ENCODE peak calls at places on chromosome 13, in seven cellular contexts. K is tibial artery; H is stomach; B is psoas muscle; J is uterus; R is breast epithelium; T is CD4-positive, alpha-beta memory T cell. I is an unnamed sample.

GRCh38 chr13:112714366-112714765 is 24.5 kb downstream of the ATP11A start:
- DNase-seq in K (no peak), H (peak; percentile 20), B (no peak), J (peak; percentile 17), R (no peak), T (no peak), I (no peak)

GRCh38 chr13:45932172-45932571 is 80.6 kb upstream of the SIAH3 start:
- DNase-seq in K (no peak), H (no peak), B (no peak), J (no peak), R (no peak), T (no peak), I (no peak)

GRCh38 chr13:48590141-48590863 is 57.4 kb upstream of the RCBTB2 start:
- DNase-seq in K (no peak), H (no peak), B (no peak), J (no peak), R (no peak), T (no peak), I (no peak)

GRCh38 chr13:96824110-96824509 is 170.2 kb downstream of the OXGR1 start:
- DNase-seq in K (no peak), H (no peak), B (no peak), J (no peak), R (no peak), T (no peak), I (no peak)

GRCh38 chr13:27981006-27981708 is 7.3 kb downstream of the URAD start:
- DNase-seq in K (peak; percentile 28), H (no peak), B (no peak), J (no peak), R (no peak), T (no peak), I (no peak)

GRCh38 chr13:72911988-72912387 is 130.1 kb downstream of the PIBF1 start:
- DNase-seq in K (no peak), H (no peak), B (no peak), J (no peak), R (no peak), T (no peak), I (no peak)

GRCh38 chr13:38391341-38391740 is 41.7 kb downstream of the UFM1 start:
- DNase-seq in K (no peak), H (no peak), B (no peak), J (no peak), R (no peak), T (no peak), I (no peak)

GRCh38 chr13:35848316-35848715 is 282.9 kb downstream of the DCLK1 start:
- DNase-seq in K (no peak), H (no peak), B (no peak), J (no peak), R (no peak), T (no peak), I (no peak)

GRCh38 chr13:84050551-84050950 is 168.3 kb upstream of the SLITRK1 start:
- DNase-seq in K (no peak), H (no peak), B (no peak), J (no peak), R (no peak), T (no peak), I (no peak)

GRCh38 chr13:60335531-60335930 is 61.5 kb upstream of the TDRD3 start:
- DNase-seq in K (no peak), H (no peak), B (no peak), J (no peak), R (no peak), T (no peak), I (no peak)

GRCh38 chr13:70249332-70250064 is 141.2 kb upstream of the KLHL1 start:
- DNase-seq in K (no peak), H (no peak), B (no peak), J (no peak), R (no peak), T (no peak), I (peak; percentile 13)

GRCh38 chr13:67736646-67737420 is 506.7 kb upstream of the PCDH9 start:
- DNase-seq in K (no peak), H (no peak), B (no peak), J (no peak), R (no peak), T (no peak), I (no peak)

GRCh38 chr13:50713849-50714248 is 129.6 kb downstream of the DLEU7 start:
- DNase-seq in K (no peak), H (no peak), B (no peak), J (no peak), R (no peak), T (peak; percentile 24), I (no peak)

GRCh38 chr13:97945792-97946419 is 7.6 kb upstream of the IPO5 start:
- DNase-seq in K (no peak), H (no peak), B (no peak), J (no peak), R (no peak), T (no peak), I (no peak)

GRCh38 chr13:39603424-39603947 is 493 bp upstream of the LHFPL6 start:
- DNase-seq in K (no peak), H (no peak), B (no peak), J (peak; percentile 22), R (no peak), T (no peak), I (no peak)

GRCh38 chr13:51122868-51123267 is 11.8 kb upstream of the C13orf42 start:
- DNase-seq in K (no peak), H (no peak), B (no peak), J (no peak), R (no peak), T (peak; percentile 18), I (no peak)

GRCh38 chr13:27035892-27036235 is 135.7 kb downstream of the USP12 start:
- DNase-seq in K (no peak), H (no peak), B (no peak), J (no peak), R (no peak), T (no peak), I (no peak)

GRCh38 chr13:113553541-113554332 is 30.8 kb upstream of the TFDP1 start:
- DNase-seq in K (peak; percentile 59), H (peak; percentile 22), B (no peak), J (no peak), R (peak; percentile 11), T (no peak), I (no peak)

GRCh38 chr13:80870186-80870585 is 529.3 kb upstream of the SPRY2 start:
- DNase-seq in K (no peak), H (no peak), B (no peak), J (no peak), R (no peak), T (no peak), I (no peak)

GRCh38 chr13:23384111-23384510 is 49.4 kb downstream of the SACS start:
- DNase-seq in K (no peak), H (no peak), B (no peak), J (no peak), R (no peak), T (no peak), I (no peak)

GRCh38 chr13:90974249-90974954 is 373.1 kb upstream of the MIR17HG start:
- DNase-seq in K (no peak), H (no peak), B (no peak), J (no peak), R (no peak), T (no peak), I (no peak)

GRCh38 chr13:47250141-47250540 is 353.3 kb upstream of the HTR2A start:
- DNase-seq in K (no peak), H (no peak), B (no peak), J (peak; percentile 30), R (peak; percentile 21), T (no peak), I (no peak)

GRCh38 chr13:38767506-38768265 is 80.8 kb downstream of the FREM2 start:
- DNase-seq in K (no peak), H (no peak), B (no peak), J (no peak), R (no peak), T (no peak), I (no peak)

GRCh38 chr13:98174995-98175394 is 2.1 kb downstream of the RNF113B start:
- DNase-seq in K (no peak), H (no peak), B (no peak), J (no peak), R (no peak), T (no peak), I (no peak)

GRCh38 chr13:35979378-35979911 is 151.7 kb downstream of the DCLK1 start:
- DNase-seq in K (peak; percentile 89), H (peak; percentile 37), B (peak; percentile 79), J (peak; percentile 83), R (peak; percentile 64), T (no peak), I (peak; percentile 18)

GRCh38 chr13:99962242-99962641 is 9.3 kb downstream of the ZIC5 start:
- DNase-seq in K (no peak), H (no peak), B (no peak), J (no peak), R (no peak), T (no peak), I (no peak)
- H3K27me3 ChIP-seq in K (peaks cover 100% of the 10 kb centered on the region), H (peaks cover 100% of the 10 kb centered on the region), B (peaks cover 100% of the 10 kb centered on the region), J (peaks cover 94% of the 10 kb centered on the region), R (peaks cover 95% of the 10 kb centered on the region), T (peaks cover 77% of the 10 kb centered on the region), I (peaks cover 43% of the 10 kb centered on the region)

DNA sequence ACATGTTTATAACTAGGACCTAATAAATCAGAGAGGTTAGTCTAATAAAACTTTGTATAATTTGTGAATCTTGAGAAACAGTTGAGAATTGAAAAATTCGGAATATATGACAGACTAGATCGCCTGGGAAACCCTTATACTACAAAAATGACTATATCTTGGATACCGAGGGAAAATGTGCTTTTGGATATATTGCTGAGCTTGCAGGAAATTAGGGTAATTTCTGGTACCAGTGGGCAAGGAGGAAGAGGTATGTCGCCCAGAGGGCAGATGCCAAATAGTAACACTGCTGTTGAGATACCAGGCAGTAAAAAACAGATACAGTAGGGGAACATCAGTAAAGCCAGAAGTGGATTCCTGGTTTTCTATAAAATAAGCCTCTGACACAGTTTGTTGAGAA is 17.3 kb downstream of the MPHOSPH8 start:
- DNase-seq in K (no peak), H (no peak), B (no peak), J (no peak), R (no peak), T (no peak), I (no peak)
- H3K36me3 ChIP-seq in K (peaks cover 39% of the 10 kb centered on the region), H (peaks cover 89% of the 10 kb centered on the region), B (no peaks in the 10 kb centered on the region), J (no peaks in the 10 kb centered on the region), R (no peaks in the 10 kb centered on the region), T (peaks cover 31% of the 10 kb centered on the region), I (peaks cover 30% of the 10 kb centered on the region)

GRCh38 chr13:111117961-111118360 is 2.9 kb downstream of the ARHGEF7 start:
- DNase-seq in K (peak; percentile 66), H (no peak), B (no peak), J (no peak), R (no peak), T (no peak), I (no peak)
- H3K27me3 ChIP-seq in K (no peaks in the 10 kb centered on the region), H (peaks cover 82% of the 10 kb centered on the region), B (no peaks in the 10 kb centered on the region), J (no peaks in the 10 kb centered on the region), R (peaks cover 52% of the 10 kb centered on the region), T (peaks cover 15% of the 10 kb centered on the region), I (peaks cover 7% of the 10 kb centered on the region)

GRCh38 chr13:33932765-33933406 is 114.9 kb downstream of the RFC3 start:
- DNase-seq in K (no peak), H (no peak), B (no peak), J (no peak), R (no peak), T (no peak), I (no peak)

GRCh38 chr13:33935969-33936368 is 118.0 kb downstream of the RFC3 start:
- DNase-seq in K (no peak), H (no peak), B (no peak), J (no peak), R (no peak), T (no peak), I (no peak)

GRCh38 chr13:33934343-33934742 is 116.4 kb downstream of the RFC3 start:
- DNase-seq in K (no peak), H (no peak), B (no peak), J (no peak), R (no peak), T (no peak), I (no peak)

GRCh38 chr13:33933810-33934209 is 115.9 kb downstream of the RFC3 start:
- DNase-seq in K (no peak), H (no peak), B (no peak), J (no peak), R (no peak), T (no peak), I (no peak)

GRCh38 chr13:33934936-33935510 is 117.1 kb downstream of the RFC3 start:
- DNase-seq in K (no peak), H (no peak), B (no peak), J (no peak), R (no peak), T (no peak), I (no peak)
- H3K36me3 ChIP-seq in K (no peaks in the 10 kb centered on the region), H (no peaks in the 10 kb centered on the region), B (no peaks in the 10 kb centered on the region), J (no peaks in the 10 kb centered on the region), R (no peaks in the 10 kb centered on the region), T (no peaks in the 10 kb centered on the region), I (no peaks in the 10 kb centered on the region)